ENCODE peak calls at places on chromosomes 3 and 15, in four cellular contexts. W is activated CD4-positive, alpha-beta T cell treated with anti-CD3 and anti-CD28 coated beads, Interleukin-2, amount 50 U/mL, for 1 hour; N is SJSA1; E is astrocyte of the cerebellum. G is an unnamed sample.

GRCh38 chr3:81249540-81250029 is 511.9 kb downstream of the GBE1 start:
- DNase-seq in W (no peak), N (no peak), E (no peak), G (no peak)

GRCh38 chr3:130688677-130689076 is 58.0 kb downstream of the PIK3R4 start:
- DNase-seq in W (no peak), N (no peak), E (no peak), G (no peak)

GRCh38 chr15:76161153-76162049 is 101.6 kb downstream of the TMEM266 start:
- DNase-seq in W (no peak), N (no peak), E (no peak), G (no peak)

GRCh38 chr15:57548835-57549234 is 42.9 kb upstream of the MYZAP start:
- DNase-seq in W (no peak), N (no peak), E (no peak), G (no peak)

GRCh38 chr3:122730240-122730639 is 49.6 kb downstream of the PARP14 start:
- DNase-seq in W (no peak), N (no peak), E (no peak), G (peak)

GRCh38 chr3:114121996-114122709 is 56.7 kb downstream of the DRD3 start:
- DNase-seq in W (no peak), N (peak), E (peak), G (no peak)

GRCh38 chr3:56795097-56795806 is 6.5 kb downstream of the ARHGEF3 start:
- DNase-seq in W (no peak), N (no peak), E (no peak), G (no peak)

GRCh38 chr3:9216736-9217135 is 32.7 kb downstream of the SRGAP3 start:
- DNase-seq in W (no peak), N (no peak), E (no peak), G (no peak)

GRCh38 chr3:162710332-162711112 is 1213.9 kb downstream of the OTOL1 start:
- DNase-seq in W (no peak), N (no peak), E (no peak), G (no peak)

GRCh38 chr3:59043391-59043790 is 6.4 kb downstream of the CFAP20DC start:
- DNase-seq in W (no peak), N (no peak), E (no peak), G (no peak)

GRCh38 chr3:148723591-148723990 is 25.9 kb downstream of the AGTR1 start:
- DNase-seq in W (no peak), N (no peak), E (no peak), G (no peak)

GRCh38 chr3:118292841-118293240 is 741.8 kb downstream of the IGSF11 start:
- DNase-seq in W (no peak), N (no peak), E (no peak), G (no peak)

GRCh38 chr15:98330692-98331435 is 317.5 kb upstream of the IGF1R start:
- DNase-seq in W (no peak), N (no peak), E (no peak), G (no peak)

GRCh38 chr3:45507820-45508317 is 86.7 kb upstream of the LIMD1 start:
- DNase-seq in W (no peak), N (peak), E (peak), G (peak)

GRCh38 chr3:63351159-63352007 is 73.3 kb downstream of the SYNPR start:
- DNase-seq in W (no peak), N (no peak), E (peak), G (peak)

GRCh38 chr3:73710340-73710739 is 85.6 kb upstream of the PDZRN3 start:
- DNase-seq in W (no peak), N (no peak), E (no peak), G (no peak)

GRCh38 chr15:86852741-86853140 is 773.1 kb downstream of the AGBL1 start:
- DNase-seq in W (no peak), N (no peak), E (no peak), G (no peak)

GRCh38 chr3:46763178-46763577 is 45.5 kb upstream of the PRSS50 start:
- DNase-seq in W (no peak), N (no peak), E (no peak), G (no peak)

GRCh38 chr3:124800511-124801374 is 70.5 kb downstream of the UMPS start:
- DNase-seq in W (no peak), N (no peak), E (no peak), G (no peak)

GRCh38 chr15:42121667-42122066 is 27.3 kb upstream of the PLA2G4D start:
- DNase-seq in W (no peak), N (no peak), E (no peak), G (no peak)

GRCh38 chr15:66566963-66567531 is 1.2 kb upstream of the LCTL start:
- DNase-seq in W (peak), N (peak), E (peak), G (peak)

GRCh38 chr3:27310693-27311092 is 58.5 kb downstream of the NEK10 start:
- DNase-seq in W (no peak), N (no peak), E (no peak), G (no peak)

GRCh38 chr3:159627229-159627628 is 361.4 kb upstream of the IL12A start:
- DNase-seq in W (no peak), N (no peak), E (no peak), G (no peak)

GRCh38 chr3:109045271-109046051 is 72.5 kb downstream of the MORC1 start:
- DNase-seq in W (no peak), N (no peak), E (no peak), G (no peak)

GRCh38 chr15:38768970-38769369 is 204.4 kb upstream of the RASGRP1 start:
- DNase-seq in W (no peak), N (no peak), E (no peak), G (peak)

GRCh38 chr15:81229596-81229995 is 32.9 kb downstream of the IL16 start:
- DNase-seq in W (no peak), N (no peak), E (no peak), G (no peak)

GRCh38 chr15:92097473-92098178 is 244.1 kb downstream of the SLCO3A1 start:
- DNase-seq in W (peak), N (no peak), E (peak), G (peak)